ENCODE peak calls at places on chromosomes 1 and 21, in eight cellular contexts. One of them, this sample, is unnamed.
A peak's percentile ranks its signal among the peaks of the same experiment; 100 is the strongest.

GRCh38 chr1:41479000-41479807 is 5.3 kb downstream of the EDN2 start:
- DNase-seq in prostate gland: no peak
- DNase-seq in SK-N-SH: no peak
- DNase-seq in esophagus squamous epithelium: no peak
- DNase-seq in body of pancreas: no peak
- DNase-seq in OCI-LY7: no peak
- DNase-seq in colonic mucosa: no peak
- DNase-seq in hepatocyte: no peak
- DNase-seq in this sample: no peak

GRCh38 chr1:168671782-168672181 is 57.2 kb downstream of the DPT start:
- DNase-seq in body of pancreas: no peak
- DNase-seq in SK-N-SH: no peak
- DNase-seq in hepatocyte: no peak
- DNase-seq in OCI-LY7: no peak
- DNase-seq in prostate gland: no peak
- DNase-seq in esophagus squamous epithelium: no peak
- DNase-seq in colonic mucosa: no peak
- DNase-seq in this sample: no peak

GRCh38 chr1:79128726-79129125 is 122.2 kb upstream of the ADGRL4 start:
- DNase-seq in hepatocyte: no peak
- DNase-seq in esophagus squamous epithelium: no peak
- DNase-seq in OCI-LY7: no peak
- DNase-seq in prostate gland: no peak
- DNase-seq in body of pancreas: no peak
- DNase-seq in colonic mucosa: no peak
- DNase-seq in SK-N-SH: peak; percentile 12
- DNase-seq in this sample: no peak

GRCh38 chr1:201721131-201722049 is 107.6 kb upstream of the IPO9 start:
- DNase-seq in esophagus squamous epithelium: no peak
- DNase-seq in OCI-LY7: no peak
- DNase-seq in prostate gland: no peak
- DNase-seq in colonic mucosa: no peak
- DNase-seq in SK-N-SH: no peak
- DNase-seq in hepatocyte: peak; percentile 68
- DNase-seq in body of pancreas: no peak
- DNase-seq in this sample: no peak

GRCh38 chr1:25813734-25814471 is 5.9 kb upstream of the MTFR1L start:
- DNase-seq in hepatocyte: no peak
- DNase-seq in OCI-LY7: no peak
- DNase-seq in body of pancreas: no peak
- DNase-seq in prostate gland: no peak
- DNase-seq in SK-N-SH: no peak
- DNase-seq in colonic mucosa: no peak
- DNase-seq in esophagus squamous epithelium: no peak
- DNase-seq in this sample: no peak

GRCh38 chr1:25006770-25007169 is 76.7 kb upstream of the RUNX3 start:
- DNase-seq in prostate gland: peak; percentile 12
- DNase-seq in colonic mucosa: no peak
- DNase-seq in esophagus squamous epithelium: no peak
- DNase-seq in hepatocyte: peak; percentile 30
- DNase-seq in OCI-LY7: no peak
- DNase-seq in body of pancreas: peak; percentile 49
- DNase-seq in SK-N-SH: no peak
- DNase-seq in this sample: no peak

GRCh38 chr1:32933742-32934322 is 30.8 kb downstream of the RNF19B start:
- DNase-seq in body of pancreas: peak; percentile 71
- DNase-seq in OCI-LY7: no peak
- DNase-seq in prostate gland: peak; percentile 65
- DNase-seq in hepatocyte: peak; percentile 85
- DNase-seq in colonic mucosa: peak; percentile 92
- DNase-seq in esophagus squamous epithelium: no peak
- DNase-seq in SK-N-SH: peak; percentile 79
- DNase-seq in this sample: no peak

GRCh38 chr1:167517535-167518330 is 596 bp downstream of the CD247 start:
- DNase-seq in OCI-LY7: no peak
- DNase-seq in hepatocyte: no peak
- DNase-seq in SK-N-SH: no peak
- DNase-seq in colonic mucosa: no peak
- DNase-seq in prostate gland: no peak
- DNase-seq in body of pancreas: no peak
- DNase-seq in esophagus squamous epithelium: no peak
- DNase-seq in this sample: peak; percentile 83

GRCh38 chr1:155982106-155982505 is 3.8 kb upstream of the ARHGEF2 start:
- DNase-seq in colonic mucosa: no peak
- DNase-seq in body of pancreas: no peak
- DNase-seq in OCI-LY7: no peak
- DNase-seq in prostate gland: no peak
- DNase-seq in esophagus squamous epithelium: no peak
- DNase-seq in SK-N-SH: no peak
- DNase-seq in hepatocyte: no peak
- DNase-seq in this sample: no peak

GRCh38 chr1:155984341-155984740 is 6.0 kb upstream of the ARHGEF2 start:
- DNase-seq in SK-N-SH: no peak
- DNase-seq in body of pancreas: no peak
- DNase-seq in colonic mucosa: no peak
- DNase-seq in OCI-LY7: no peak
- DNase-seq in esophagus squamous epithelium: no peak
- DNase-seq in hepatocyte: no peak
- DNase-seq in prostate gland: no peak
- DNase-seq in this sample: no peak

GRCh38 chr1:155979525-155980343 is 1.4 kb upstream of the ARHGEF2 start:
- DNase-seq in hepatocyte: no peak
- DNase-seq in esophagus squamous epithelium: no peak
- DNase-seq in colonic mucosa: peak; percentile 51
- DNase-seq in SK-N-SH: no peak
- DNase-seq in body of pancreas: no peak
- DNase-seq in prostate gland: no peak
- DNase-seq in OCI-LY7: peak; percentile 81
- DNase-seq in this sample: no peak

GRCh38 chr1:155981266-155982088 is 3.1 kb upstream of the ARHGEF2 start:
- DNase-seq in colonic mucosa: no peak
- DNase-seq in prostate gland: no peak
- DNase-seq in esophagus squamous epithelium: no peak
- DNase-seq in OCI-LY7: peak; percentile 79
- DNase-seq in hepatocyte: peak; percentile 54
- DNase-seq in SK-N-SH: no peak
- DNase-seq in body of pancreas: no peak
- DNase-seq in this sample: no peak

GRCh38 chr1:155983191-155984023 is 5.1 kb upstream of the ARHGEF2 start:
- DNase-seq in body of pancreas: no peak
- DNase-seq in colonic mucosa: no peak
- DNase-seq in prostate gland: no peak
- DNase-seq in OCI-LY7: peak; percentile 85
- DNase-seq in SK-N-SH: no peak
- DNase-seq in hepatocyte: peak; percentile 76
- DNase-seq in esophagus squamous epithelium: no peak
- DNase-seq in this sample: no peak
- TF ChIP-seq CTCF in body of pancreas: no peak
- TF ChIP-seq CTCF in colonic mucosa: no peak
- TF ChIP-seq CTCF in prostate gland: no peak
- TF ChIP-seq CTCF in OCI-LY7: peak; percentile 67
- TF ChIP-seq CTCF in SK-N-SH: peak; percentile 19
- TF ChIP-seq CTCF in hepatocyte: no peak
- TF ChIP-seq CTCF in esophagus squamous epithelium: no peak
- TF ChIP-seq CTCF in this sample: no peak

GRCh38 chr1:87965193-87965592 is 636.5 kb downstream of the LMO4 start:
- DNase-seq in colonic mucosa: no peak
- DNase-seq in SK-N-SH: no peak
- DNase-seq in prostate gland: no peak
- DNase-seq in hepatocyte: no peak
- DNase-seq in esophagus squamous epithelium: no peak
- DNase-seq in OCI-LY7: no peak
- DNase-seq in body of pancreas: no peak
- DNase-seq in this sample: no peak
- H3K27ac ChIP-seq in colonic mucosa: no peak overlapping the region
- H3K27ac ChIP-seq in SK-N-SH: no peak overlapping the region
- H3K27ac ChIP-seq in prostate gland: no peak overlapping the region
- H3K27ac ChIP-seq in hepatocyte: no peak overlapping the region
- H3K27ac ChIP-seq in esophagus squamous epithelium: no peak overlapping the region
- H3K27ac ChIP-seq in OCI-LY7: no peak overlapping the region
- H3K27ac ChIP-seq in body of pancreas: no peak overlapping the region
- H3K27ac ChIP-seq in this sample: no peak overlapping the region

GRCh38 chr1:49104575-49104974 is 327.9 kb upstream of the BEND5 start:
- DNase-seq in colonic mucosa: no peak
- DNase-seq in body of pancreas: no peak
- DNase-seq in OCI-LY7: no peak
- DNase-seq in esophagus squamous epithelium: no peak
- DNase-seq in prostate gland: no peak
- DNase-seq in hepatocyte: no peak
- DNase-seq in SK-N-SH: no peak
- DNase-seq in this sample: no peak

GRCh38 chr1:49102752-49103151 is 326.1 kb upstream of the BEND5 start:
- DNase-seq in OCI-LY7: no peak
- DNase-seq in body of pancreas: no peak
- DNase-seq in SK-N-SH: no peak
- DNase-seq in esophagus squamous epithelium: no peak
- DNase-seq in colonic mucosa: no peak
- DNase-seq in prostate gland: no peak
- DNase-seq in hepatocyte: no peak
- DNase-seq in this sample: no peak

DNA sequence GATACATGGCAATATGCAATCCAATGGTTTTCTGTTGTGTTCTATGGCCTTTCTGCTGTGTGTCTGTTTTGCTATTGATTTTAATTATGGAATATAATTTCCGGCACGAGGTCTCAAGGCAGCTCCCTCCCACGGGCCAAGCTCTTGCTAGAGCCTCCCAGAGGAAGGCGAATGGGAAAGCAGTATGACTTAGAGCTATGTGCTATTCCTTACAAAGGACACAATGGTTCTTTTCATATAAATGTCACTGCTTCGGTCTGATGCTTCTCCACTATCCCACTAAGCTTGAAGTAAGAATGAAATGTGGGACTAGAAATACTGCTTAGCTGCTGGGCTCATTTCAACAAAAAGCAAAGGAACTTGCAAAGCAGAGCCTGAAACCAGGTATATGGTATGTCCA is 322.2 kb upstream of the BEND5 start:
- DNase-seq in OCI-LY7: no peak
- DNase-seq in body of pancreas: no peak
- DNase-seq in prostate gland: no peak
- DNase-seq in esophagus squamous epithelium: no peak
- DNase-seq in SK-N-SH: no peak
- DNase-seq in hepatocyte: no peak
- DNase-seq in colonic mucosa: no peak
- DNase-seq in this sample: no peak
- H3K9me3 ChIP-seq in OCI-LY7: no peaks in the 10 kb centered on the region
- H3K9me3 ChIP-seq in body of pancreas: no peaks in the 10 kb centered on the region
- H3K9me3 ChIP-seq in prostate gland: no peaks in the 10 kb centered on the region
- H3K9me3 ChIP-seq in esophagus squamous epithelium: no peaks in the 10 kb centered on the region
- H3K9me3 ChIP-seq in SK-N-SH: no peaks in the 10 kb centered on the region
- H3K9me3 ChIP-seq in hepatocyte: no peaks in the 10 kb centered on the region
- H3K9me3 ChIP-seq in colonic mucosa: no peaks in the 10 kb centered on the region
- H3K9me3 ChIP-seq in this sample: no peaks in the 10 kb centered on the region

GRCh38 chr1:151281225-151281968 is 702 bp upstream of the ZNF687 start:
- DNase-seq in esophagus squamous epithelium: peak; percentile 90
- DNase-seq in prostate gland: peak; percentile 95
- DNase-seq in SK-N-SH: peak; percentile 93
- DNase-seq in colonic mucosa: peak; percentile 98
- DNase-seq in body of pancreas: peak; percentile 99
- DNase-seq in hepatocyte: peak; percentile 97
- DNase-seq in OCI-LY7: peak; percentile 98
- DNase-seq in this sample: peak; percentile 92
- TF ChIP-seq CTCF in esophagus squamous epithelium: peak; percentile 51
- TF ChIP-seq CTCF in prostate gland: peak; percentile 28
- TF ChIP-seq CTCF in SK-N-SH: no peak
- TF ChIP-seq CTCF in colonic mucosa: no peak
- TF ChIP-seq CTCF in body of pancreas: peak; percentile 27
- TF ChIP-seq CTCF in hepatocyte: no peak
- TF ChIP-seq CTCF in OCI-LY7: no peak
- TF ChIP-seq CTCF in this sample: peak; percentile 16

GRCh38 chr21:45405819-45406762 is 1.1 kb downstream of the COL18A1 start:
- DNase-seq in esophagus squamous epithelium: no peak
- DNase-seq in SK-N-SH: peak; percentile 65
- DNase-seq in colonic mucosa: no peak
- DNase-seq in hepatocyte: peak; percentile 60
- DNase-seq in prostate gland: no peak
- DNase-seq in body of pancreas: no peak
- DNase-seq in OCI-LY7: no peak
- DNase-seq in this sample: no peak

GRCh38 chr21:45403825-45404725 is 890 bp upstream of the COL18A1 start:
- DNase-seq in colonic mucosa: no peak
- DNase-seq in esophagus squamous epithelium: no peak
- DNase-seq in body of pancreas: peak; percentile 48
- DNase-seq in OCI-LY7: no peak
- DNase-seq in prostate gland: no peak
- DNase-seq in SK-N-SH: no peak
- DNase-seq in hepatocyte: peak; percentile 58
- DNase-seq in this sample: no peak

GRCh38 chr21:45404726-45405270 is at the start of gene COL18A1:
- DNase-seq in colonic mucosa: no peak
- DNase-seq in prostate gland: peak; percentile 51
- DNase-seq in SK-N-SH: peak; percentile 98
- DNase-seq in body of pancreas: peak; percentile 64
- DNase-seq in OCI-LY7: no peak
- DNase-seq in hepatocyte: peak; percentile 88
- DNase-seq in esophagus squamous epithelium: no peak
- DNase-seq in this sample: peak; percentile 35

GRCh38 chr21:45406801-45407628 is 2.0 kb downstream of the COL18A1 start:
- DNase-seq in OCI-LY7: peak; percentile 2
- DNase-seq in prostate gland: no peak
- DNase-seq in body of pancreas: no peak
- DNase-seq in hepatocyte: no peak
- DNase-seq in SK-N-SH: no peak
- DNase-seq in colonic mucosa: no peak
- DNase-seq in esophagus squamous epithelium: no peak
- DNase-seq in this sample: no peak

DNA sequence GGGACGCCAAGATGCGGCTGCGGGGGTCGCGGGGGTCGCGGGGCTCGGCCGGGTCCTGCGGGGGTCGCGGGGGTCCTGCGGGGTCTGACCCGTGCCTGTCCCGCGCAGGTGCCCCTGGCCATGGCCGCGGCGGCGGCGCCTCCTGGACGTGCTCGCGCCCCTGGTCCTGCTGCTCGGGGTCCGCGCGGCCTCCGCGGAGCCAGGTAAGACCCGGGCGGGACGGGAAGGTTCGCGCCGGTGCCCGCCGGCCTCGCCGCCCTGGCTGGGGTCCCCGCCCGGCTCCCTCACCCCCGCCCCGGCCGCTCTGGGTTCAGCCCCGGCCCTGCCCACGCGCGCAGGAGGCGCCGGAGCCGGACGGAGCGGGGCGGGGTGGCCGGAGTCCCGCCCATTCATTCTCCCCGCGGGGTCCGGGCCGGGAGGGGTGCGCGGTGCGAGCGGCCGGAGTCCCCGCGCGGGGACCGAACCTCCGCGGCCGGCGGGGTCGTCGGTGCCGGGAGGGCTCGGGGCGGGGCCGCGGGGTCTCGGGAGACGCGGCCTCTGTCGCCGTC is 380 bp downstream of the COL18A1 start:
- DNase-seq in body of pancreas: no peak
- DNase-seq in esophagus squamous epithelium: no peak
- DNase-seq in prostate gland: no peak
- DNase-seq in SK-N-SH: peak; percentile 89
- DNase-seq in hepatocyte: peak; percentile 69
- DNase-seq in colonic mucosa: no peak
- DNase-seq in OCI-LY7: no peak
- DNase-seq in this sample: no peak
- H3K27ac ChIP-seq in body of pancreas: peak overlapping the region; percentile 94
- H3K27ac ChIP-seq in esophagus squamous epithelium: peak overlapping the region; percentile 82
- H3K27ac ChIP-seq in prostate gland: peak overlapping the region; percentile 53
- H3K27ac ChIP-seq in SK-N-SH: peak overlapping the region; percentile 58
- H3K27ac ChIP-seq in hepatocyte: peak overlapping the region; percentile 66
- H3K27ac ChIP-seq in colonic mucosa: peak overlapping the region; percentile 40
- H3K27ac ChIP-seq in OCI-LY7: no peak overlapping the region
- H3K27ac ChIP-seq in this sample: no peak overlapping the region

This sample was measured in CD4-positive, alpha-beta T cell.